ENCODE peak calls at places on chromosomes 7 and 10, in ten cellular contexts. K, S, U, D, I, N, O, M, G and J are unnamed samples.
A peak's percentile ranks its signal among the peaks of the same experiment; 100 is the strongest.

GRCh38 chr10:22334414-22335203 is 10.7 kb upstream of the SPAG6 start:
- DNase-seq in O (no peak), N (no peak), I (no peak), S (no peak), U (peak; percentile 21), M (peak; percentile 51), K (no peak), G (no peak), D (peak; percentile 86), J (no peak)

GRCh38 chr10:15735766-15736165 is 16.0 kb upstream of the ITGA8 start:
- DNase-seq in K (no peak), M (no peak), N (no peak), I (no peak), O (peak; percentile 24), U (no peak), G (peak; percentile 35), S (no peak), D (no peak), J (no peak)

GRCh38 chr7:104328970-104329825 is 795 bp downstream of the LHFPL3 start:
- DNase-seq in D (peak; percentile 19), M (no peak), I (no peak), S (no peak), G (no peak), U (no peak), N (no peak), O (no peak), K (peak; percentile 1), J (no peak)

GRCh38 chr10:95864906-95865813 is 42.6 kb upstream of the CC2D2B start:
- DNase-seq in M (peak; percentile 61), I (peak; percentile 90), S (peak; percentile 70), K (peak; percentile 92), G (peak; percentile 30), D (peak; percentile 85), O (peak; percentile 75), U (no peak), N (peak; percentile 79), J (peak; percentile 77)

GRCh38 chr10:52106895-52107294 is 207.2 kb upstream of the DKK1 start:
- DNase-seq in D (peak; percentile 33), K (peak; percentile 3), G (no peak), M (peak; percentile 44), U (no peak), S (no peak), I (no peak), O (no peak), N (no peak), J (no peak)

GRCh38 chr7:17532861-17533404 is 234.5 kb downstream of the AHR start:
- DNase-seq in G (no peak), I (peak; percentile 95), S (peak; percentile 84), D (no peak), M (no peak), O (peak; percentile 98), K (peak; percentile 94), U (no peak), N (peak; percentile 88), J (peak; percentile 96)

GRCh38 chr10:69728335-69728861 is 73.3 kb upstream of the COL13A1 start:
- DNase-seq in S (no peak), I (peak; percentile 70), U (no peak), D (peak; percentile 96), N (peak; percentile 76), G (no peak), M (no peak), K (peak; percentile 64), O (peak; percentile 72), J (no peak)

GRCh38 chr7:150939052-150939810 is 38.9 kb downstream of the KCNH2 start:
- DNase-seq in G (no peak), M (no peak), N (no peak), K (no peak), I (no peak), D (no peak), U (no peak), S (no peak), O (no peak), J (no peak)

GRCh38 chr7:114084381-114085312 is 165.8 kb upstream of the PPP1R3A start:
- DNase-seq in O (peak; percentile 37), M (peak; percentile 54), U (peak; percentile 39), G (peak; percentile 47), I (no peak), D (peak; percentile 69), K (peak; percentile 64), S (no peak), N (peak; percentile 44), J (no peak)

GRCh38 chr7:114082934-114083647 is 164.3 kb upstream of the PPP1R3A start:
- DNase-seq in N (peak; percentile 56), O (peak; percentile 13), G (no peak), U (no peak), D (peak; percentile 43), K (peak; percentile 57), I (no peak), M (peak; percentile 35), S (no peak), J (no peak)

GRCh38 chr7:114081606-114082425 is 163.0 kb upstream of the PPP1R3A start:
- DNase-seq in I (peak; percentile 70), K (peak; percentile 86), G (no peak), D (peak; percentile 69), U (no peak), N (peak; percentile 82), S (peak; percentile 49), O (peak; percentile 57), M (peak; percentile 33), J (peak; percentile 41)

GRCh38 chr7:114083714-114084113 is 164.9 kb upstream of the PPP1R3A start:
- DNase-seq in I (no peak), S (no peak), M (peak; percentile 5), N (no peak), G (no peak), U (no peak), O (no peak), D (peak; percentile 18), K (no peak), J (no peak)

DNA sequence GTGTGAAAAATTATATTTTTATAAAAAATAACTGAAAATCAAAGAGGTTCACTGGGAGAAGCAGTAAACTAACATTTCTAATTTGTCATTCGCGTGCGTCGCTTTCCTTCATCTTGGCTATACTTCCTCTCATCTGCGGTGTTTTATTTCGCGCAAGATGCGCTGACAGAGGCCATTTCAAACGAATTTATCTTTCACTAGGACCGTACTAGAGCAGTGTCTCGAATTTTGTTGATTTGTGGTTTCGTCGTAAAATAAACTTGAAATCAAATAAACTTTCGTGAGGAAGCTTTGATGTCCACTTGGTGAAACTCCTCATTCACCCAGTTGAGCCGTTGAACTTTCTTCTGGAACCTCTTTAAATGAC is 163.7 kb upstream of the PPP1R3A start:
- DNase-seq in D (no peak), O (peak; percentile 5), I (peak; percentile 29), U (no peak), G (no peak), M (peak; percentile 5), S (no peak), K (no peak), N (no peak), J (no peak)
- H3K4me3 ChIP-seq in D (no peak overlapping the region), O (peak overlapping the region; percentile 38), I (no peak overlapping the region), U (peak overlapping the region; percentile 85), G (no peak overlapping the region), M (no peak overlapping the region), S (peak overlapping the region; percentile 39), K (peak overlapping the region; percentile 4), N (peak overlapping the region; percentile 49), J (peak overlapping the region; percentile 49)

GRCh38 chr7:144256112-144256511 is 8.5 kb downstream of the OR2A7 start:
- DNase-seq in U (no peak), M (no peak), S (no peak), I (peak; percentile 81), O (no peak), N (no peak), G (no peak), D (peak; percentile 96), K (no peak), J (no peak)

DNA sequence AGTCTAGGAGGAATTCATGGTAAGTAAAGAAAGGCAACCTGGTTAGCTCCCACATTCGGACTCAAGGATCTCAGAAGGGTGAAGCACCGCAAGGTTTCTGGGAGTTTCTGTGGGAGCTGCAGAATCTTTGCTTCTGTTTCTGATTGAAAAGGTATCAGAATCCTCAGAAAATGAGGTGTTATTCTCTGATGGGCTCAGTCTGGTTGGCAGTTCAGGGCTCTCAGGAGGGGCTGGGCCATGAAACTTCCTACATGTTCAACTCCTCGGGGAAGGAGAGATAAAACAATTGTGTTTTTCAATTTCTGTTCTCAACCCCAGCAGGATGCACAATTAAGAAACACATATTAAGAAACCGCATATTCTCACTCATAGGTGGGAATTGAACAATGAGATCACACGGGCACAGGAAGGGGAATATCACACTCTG is 9.1 kb downstream of the OR2A7 start:
- DNase-seq in K (no peak), N (no peak), O (no peak), I (no peak), D (peak; percentile 77), G (no peak), S (no peak), M (no peak), U (no peak), J (no peak)
- H3K4me3 ChIP-seq in K (no peak overlapping the region), N (no peak overlapping the region), O (no peak overlapping the region), I (no peak overlapping the region), D (no peak overlapping the region), G (no peak overlapping the region), S (no peak overlapping the region), M (no peak overlapping the region), U (no peak overlapping the region), J (no peak overlapping the region)

DNA sequence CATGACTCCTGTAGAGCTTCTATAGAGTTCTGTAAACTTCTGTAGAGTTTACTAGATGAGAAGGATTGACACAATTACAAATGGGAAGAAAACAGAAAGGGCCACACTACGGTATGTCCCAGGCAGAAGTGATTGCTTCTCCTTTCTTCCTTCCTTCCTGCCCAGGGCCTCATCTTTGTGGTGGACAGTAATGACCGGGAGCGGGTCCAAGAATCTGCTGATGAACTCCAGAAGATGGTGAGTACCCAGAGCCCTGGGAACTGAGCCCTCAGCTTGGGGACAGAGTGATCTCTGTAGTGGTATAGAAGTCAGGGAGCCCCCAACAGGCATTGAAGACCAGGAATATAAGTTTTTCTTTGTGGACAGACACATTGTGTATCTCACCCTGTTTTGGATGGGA is 1.7 kb downstream of the ARF5 start:
- DNase-seq in I (no peak), N (no peak), D (no peak), U (no peak), O (no peak), K (peak; percentile 64), G (no peak), M (no peak), S (no peak), J (no peak)
- H3K4me3 ChIP-seq in I (no peak overlapping the region), N (no peak overlapping the region), D (no peak overlapping the region), U (no peak overlapping the region), O (no peak overlapping the region), K (no peak overlapping the region), G (no peak overlapping the region), M (no peak overlapping the region), S (no peak overlapping the region), J (no peak overlapping the region)

GRCh38 chr7:84188811-84189405 is 5.7 kb downstream of the SEMA3A start:
- DNase-seq in O (no peak), M (no peak), S (no peak), U (no peak), N (peak; percentile 49), K (peak; percentile 58), D (peak; percentile 29), I (peak; percentile 36), G (no peak), J (no peak)

GRCh38 chr7:84187813-84188212 is 6.8 kb downstream of the SEMA3A start:
- DNase-seq in G (no peak), U (no peak), M (no peak), I (peak; percentile 39), N (peak; percentile 56), K (peak; percentile 39), S (no peak), O (peak; percentile 81), D (peak; percentile 69), J (peak; percentile 47)

GRCh38 chr7:84191842-84192241 is 2.7 kb downstream of the SEMA3A start:
- DNase-seq in D (no peak), I (no peak), M (no peak), G (no peak), K (peak; percentile 58), N (peak; percentile 50), S (no peak), O (peak; percentile 68), U (no peak), J (no peak)

GRCh38 chr7:84191261-84191660 is 3.3 kb downstream of the SEMA3A start:
- DNase-seq in D (no peak), N (peak; percentile 22), S (no peak), K (peak; percentile 37), M (no peak), U (no peak), I (no peak), O (peak; percentile 49), G (no peak), J (no peak)

DNA sequence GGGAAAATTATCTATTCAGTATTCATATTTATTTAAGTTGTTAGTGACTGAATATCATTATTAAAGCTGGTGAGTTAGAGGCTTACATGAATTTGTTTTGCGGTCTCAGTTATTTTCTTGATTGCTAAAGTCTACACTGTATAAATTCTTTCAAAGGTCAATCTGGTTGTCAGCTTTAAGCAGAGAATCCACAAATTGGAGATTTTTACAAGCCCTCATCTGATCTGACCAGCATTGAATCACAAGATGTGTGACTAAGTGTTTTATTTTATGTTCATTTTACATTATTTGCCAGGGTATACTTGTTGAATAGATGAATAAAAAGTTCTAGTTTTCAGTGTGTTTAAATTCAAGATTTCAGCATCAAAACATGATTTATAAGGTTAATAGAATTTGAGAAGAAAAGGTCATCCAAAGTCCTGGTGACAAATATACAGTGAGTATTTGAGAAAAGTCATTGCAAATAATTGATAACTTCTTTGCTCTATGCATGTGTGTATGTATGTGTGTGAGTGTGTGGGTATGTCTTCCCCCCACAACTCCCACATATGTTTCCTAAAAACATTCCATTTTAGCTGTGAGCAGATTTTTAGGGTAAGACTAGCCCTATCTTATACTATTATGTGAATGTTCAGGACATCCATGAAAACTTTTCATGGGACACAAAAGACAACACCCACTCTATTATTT is 4.4 kb downstream of the SEMA3A start:
- DNase-seq in G (no peak), D (no peak), N (peak; percentile 26), K (peak; percentile 67), I (no peak), M (no peak), U (no peak), S (peak; percentile 40), O (peak; percentile 50), J (no peak)
- H3K4me3 ChIP-seq in G (no peak overlapping the region), D (no peak overlapping the region), N (no peak overlapping the region), K (no peak overlapping the region), I (no peak overlapping the region), M (peak overlapping the region; percentile 56), U (no peak overlapping the region), S (no peak overlapping the region), O (no peak overlapping the region), J (no peak overlapping the region)